ENCODE peak calls at places on chromosome 9, in six cellular contexts. J, H, W, G, X and P are unnamed samples.

GRCh38 chr9:1647776-1648175 is 367.4 kb upstream of the SMARCA2 start:
- DNase-seq in H (no peak), J (no peak), X (no peak), W (peak; percentile 1), G (no peak), P (no peak)

GRCh38 chr9:77980622-77981021 is 51.0 kb downstream of the GNAQ start:
- DNase-seq in X (no peak), J (no peak), H (no peak), G (no peak), W (peak; percentile 70), P (no peak)

GRCh38 chr9:136505406-136506403 is 22.9 kb upstream of the SEC16A start:
- DNase-seq in H (no peak), J (no peak), X (no peak), G (no peak), W (no peak), P (no peak)

GRCh38 chr9:131674425-131675421 is 65.2 kb downstream of the RAPGEF1 start:
- DNase-seq in X (no peak), H (no peak), G (no peak), W (no peak), J (no peak), P (no peak)

GRCh38 chr9:88387035-88387732 is 1.1 kb upstream of the SPIN1 start:
- DNase-seq in G (peak; percentile 51), X (peak; percentile 35), H (no peak), W (no peak), J (no peak), P (no peak)

GRCh38 chr9:105359899-105360298 is 87.9 kb upstream of the FSD1L start:
- DNase-seq in X (no peak), W (peak; percentile 36), G (no peak), H (no peak), J (no peak), P (peak; percentile 8)

GRCh38 chr9:129551393-129551973 is 69.4 kb downstream of the C9orf50 start:
- DNase-seq in J (no peak), W (no peak), G (no peak), X (no peak), H (no peak), P (no peak)

GRCh38 chr9:114691046-114691955 is 9.3 kb upstream of the TEX48 start:
- DNase-seq in X (peak; percentile 56), W (peak; percentile 88), H (no peak), G (no peak), J (peak; percentile 36), P (no peak)

GRCh38 chr9:131525643-131526565 is 5.2 kb downstream of the UCK1 start:
- DNase-seq in W (no peak), G (no peak), H (no peak), J (no peak), X (no peak), P (no peak)

GRCh38 chr9:76191493-76191892 is 202.7 kb downstream of the RFK start:
- DNase-seq in X (no peak), G (no peak), W (no peak), J (no peak), H (no peak), P (no peak)

GRCh38 chr9:120478208-120478607 is 101.8 kb downstream of the CDK5RAP2 start:
- DNase-seq in H (no peak), W (peak; percentile 43), X (no peak), G (no peak), J (no peak), P (no peak)

GRCh38 chr9:125990186-125990792 is 243.1 kb downstream of the PBX3 start:
- DNase-seq in H (no peak), W (no peak), X (no peak), G (no peak), J (no peak), P (no peak)

GRCh38 chr9:99531313-99531712 is 290.4 kb upstream of the NR4A3 start:
- DNase-seq in J (no peak), X (no peak), G (no peak), W (no peak), H (no peak), P (no peak)

GRCh38 chr9:134067904-134068741 is at the start of gene BRD3:
- DNase-seq in G (peak; percentile 99), J (peak; percentile 17), X (peak; percentile 79), W (peak; percentile 96), H (peak; percentile 91), P (peak; percentile 49)

GRCh38 chr9:27865031-27865438 is 291.8 kb upstream of the C9orf72 start:
- DNase-seq in J (no peak), H (no peak), X (no peak), G (no peak), W (peak; percentile 4), P (no peak)

GRCh38 chr9:129669946-129670345 is 4.5 kb downstream of the PRRX2 start:
- DNase-seq in W (peak; percentile 48), H (no peak), X (no peak), J (no peak), G (no peak), P (no peak)

GRCh38 chr9:89387197-89387849 is 69.0 kb downstream of the SECISBP2 start:
- DNase-seq in J (no peak), H (no peak), W (no peak), X (no peak), G (no peak), P (no peak)

GRCh38 chr9:135479469-135480052 is at the start of gene PPP1R26:
- DNase-seq in H (no peak), W (peak; percentile 42), X (no peak), J (no peak), G (peak; percentile 74), P (no peak)

GRCh38 chr9:17793713-17794622 is 215.1 kb downstream of the SH3GL2 start:
- DNase-seq in X (no peak), W (peak; percentile 15), G (peak; percentile 31), J (no peak), H (peak; percentile 26), P (no peak)

GRCh38 chr9:752201-752600 is 89.3 kb upstream of the DMRT1 start:
- DNase-seq in H (no peak), J (no peak), W (peak; percentile 86), X (no peak), G (no peak), P (no peak)

GRCh38 chr9:97109194-97109811 is 70.4 kb upstream of the CTSV start:
- DNase-seq in H (peak; percentile 78), G (peak; percentile 80), J (peak; percentile 1), X (peak; percentile 22), W (peak; percentile 21), P (peak; percentile 7)

GRCh38 chr9:35666045-35666444 is 1.1 kb upstream of the ARHGEF39 start:
- DNase-seq in J (no peak), H (no peak), X (no peak), G (no peak), W (no peak), P (no peak)

GRCh38 chr9:35664531-35665470 is at the start of gene ARHGEF39:
- DNase-seq in H (peak; percentile 88), J (no peak), X (peak; percentile 67), W (peak; percentile 92), G (peak; percentile 94), P (no peak)

GRCh38 chr9:35665471-35665818 is 450 bp upstream of the ARHGEF39 start:
- DNase-seq in J (no peak), X (no peak), G (no peak), H (no peak), W (no peak), P (no peak)

GRCh38 chr9:35667939-35668338 is 2.9 kb upstream of the ARHGEF39 start:
- DNase-seq in G (no peak), W (no peak), X (no peak), J (no peak), H (no peak), P (no peak)

GRCh38 chr9:35666547-35666946 is 1.6 kb upstream of the ARHGEF39 start:
- DNase-seq in J (no peak), G (no peak), H (no peak), X (no peak), W (no peak), P (no peak)
- H3K4me3 ChIP-seq in J (no peak overlapping the region), G (no peak overlapping the region), H (no peak overlapping the region), X (no peak overlapping the region), W (no peak overlapping the region), P (no peak overlapping the region)

GRCh38 chr9:84397151-84397728 is 56.7 kb upstream of the SLC28A3 start:
- DNase-seq in X (peak; percentile 64), H (peak; percentile 59), W (peak; percentile 88), G (peak; percentile 82), J (peak; percentile 8), P (peak; percentile 16)
- TF ChIP-seq CTCF in X (peak; percentile 79), H (peak; percentile 85), W (peak; percentile 73), G (peak; percentile 88), J (peak; percentile 80), P (peak; percentile 85)

GRCh38 chr9:95649801-95650213 is 133.0 kb upstream of the PTCH1 start:
- DNase-seq in X (no peak), J (no peak), W (no peak), G (no peak), H (no peak), P (no peak)

GRCh38 chr9:95645992-95646391 is 129.2 kb upstream of the PTCH1 start:
- DNase-seq in G (no peak), J (no peak), H (no peak), X (no peak), W (no peak), P (no peak)

GRCh38 chr9:95648225-95648624 is 131.5 kb upstream of the PTCH1 start:
- DNase-seq in H (no peak), W (no peak), G (no peak), J (no peak), X (no peak), P (no peak)

GRCh38 chr9:95645579-95645978 is 128.8 kb upstream of the PTCH1 start:
- DNase-seq in H (no peak), G (no peak), W (no peak), X (no peak), J (no peak), P (no peak)

DNA sequence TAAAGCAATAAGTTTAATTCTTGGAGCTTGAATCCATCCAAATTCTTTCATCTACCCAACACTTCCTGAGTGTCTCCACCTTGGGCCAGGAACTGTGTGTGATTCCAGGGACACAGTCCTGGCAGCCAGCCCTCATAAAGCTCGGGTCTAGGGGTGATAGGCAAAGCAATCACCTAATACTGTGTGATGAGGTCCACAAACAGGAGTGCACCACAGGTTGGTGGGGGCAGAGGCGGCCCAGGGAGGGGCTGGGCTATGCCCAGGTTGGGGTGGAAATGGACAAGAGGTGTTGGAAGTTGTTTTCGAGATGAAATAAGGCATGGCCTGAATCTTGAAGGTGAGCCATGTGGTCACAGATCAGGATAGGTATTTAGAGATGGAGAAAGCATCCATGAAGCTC is 133.9 kb upstream of the PTCH1 start:
- DNase-seq in H (no peak), X (no peak), J (no peak), G (no peak), W (no peak), P (no peak)
- H3K4me3 ChIP-seq in H (no peak overlapping the region), X (no peak overlapping the region), J (no peak overlapping the region), G (no peak overlapping the region), W (no peak overlapping the region), P (no peak overlapping the region)

GRCh38 chr9:124526174-124526573 is 19.0 kb upstream of the NR5A1 start:
- DNase-seq in J (no peak), X (no peak), G (no peak), W (no peak), H (no peak), P (no peak)

GRCh38 chr9:124521142-124521541 is 13.9 kb upstream of the NR5A1 start:
- DNase-seq in H (no peak), W (no peak), J (no peak), G (no peak), X (no peak), P (no peak)

GRCh38 chr9:124518116-124518515 is 10.9 kb upstream of the NR5A1 start:
- DNase-seq in J (no peak), H (no peak), W (no peak), X (no peak), G (no peak), P (no peak)

GRCh38 chr9:124520206-124520596 is 13.0 kb upstream of the NR5A1 start:
- DNase-seq in H (no peak), J (no peak), W (no peak), X (no peak), G (no peak), P (no peak)

GRCh38 chr9:124522121-124523098 is 15.2 kb upstream of the NR5A1 start:
- DNase-seq in X (no peak), W (no peak), G (peak; percentile 66), J (no peak), H (no peak), P (no peak)
- TF ChIP-seq CTCF in X (no peak), W (no peak), G (peak; percentile 36), J (no peak), H (no peak), P (no peak)